ENCODE peak calls at places on chromosomes 6 and 20, in five cellular contexts. V, F, Y, N and H are unnamed samples. For H3K4me1, the result is how much of the 10 kb centered on the place peaks cover.

GRCh38 chr6:151370509-151371078 is 20.8 kb downstream of the ZBTB2 start:
- DNase-seq in F (peak), Y (no peak), V (no peak), N (no peak), H (no peak)

GRCh38 chr6:161443868-161444267 is 170.0 kb upstream of the AGPAT4 start:
- DNase-seq in Y (no peak), N (no peak), F (peak), V (no peak), H (no peak)

GRCh38 chr20:52060794-52061714 is 130.5 kb downstream of the ZFP64 start:
- DNase-seq in Y (no peak), F (peak), V (no peak), N (no peak), H (no peak)

GRCh38 chr6:10779076-10779475 is 31.5 kb downstream of the TMEM14B start:
- DNase-seq in Y (no peak), N (no peak), F (no peak), V (no peak), H (no peak)

GRCh38 chr20:19723834-19724430 is 34.1 kb upstream of the RIN2 start:
- DNase-seq in V (no peak), Y (no peak), N (no peak), F (no peak), H (no peak)

GRCh38 chr6:90175627-90176538 is 120.8 kb downstream of the BACH2 start:
- DNase-seq in F (no peak), Y (no peak), N (no peak), V (no peak), H (peak)

GRCh38 chr20:59010321-59010994 is 3.4 kb upstream of the CTSZ start:
- DNase-seq in V (no peak), Y (no peak), F (no peak), N (no peak), H (peak)

GRCh38 chr6:41757931-41758640 is 10.9 kb upstream of the PGC start:
- DNase-seq in Y (no peak), N (no peak), F (no peak), V (no peak), H (no peak)

GRCh38 chr6:114343782-114344144 is 940 bp upstream of the HS3ST5 start:
- DNase-seq in V (no peak), F (no peak), Y (no peak), N (no peak), H (no peak)

GRCh38 chr6:132919476-132919875 is 105.1 kb downstream of the RPS12 start:
- DNase-seq in V (peak), Y (no peak), F (no peak), N (peak), H (peak)

DNA sequence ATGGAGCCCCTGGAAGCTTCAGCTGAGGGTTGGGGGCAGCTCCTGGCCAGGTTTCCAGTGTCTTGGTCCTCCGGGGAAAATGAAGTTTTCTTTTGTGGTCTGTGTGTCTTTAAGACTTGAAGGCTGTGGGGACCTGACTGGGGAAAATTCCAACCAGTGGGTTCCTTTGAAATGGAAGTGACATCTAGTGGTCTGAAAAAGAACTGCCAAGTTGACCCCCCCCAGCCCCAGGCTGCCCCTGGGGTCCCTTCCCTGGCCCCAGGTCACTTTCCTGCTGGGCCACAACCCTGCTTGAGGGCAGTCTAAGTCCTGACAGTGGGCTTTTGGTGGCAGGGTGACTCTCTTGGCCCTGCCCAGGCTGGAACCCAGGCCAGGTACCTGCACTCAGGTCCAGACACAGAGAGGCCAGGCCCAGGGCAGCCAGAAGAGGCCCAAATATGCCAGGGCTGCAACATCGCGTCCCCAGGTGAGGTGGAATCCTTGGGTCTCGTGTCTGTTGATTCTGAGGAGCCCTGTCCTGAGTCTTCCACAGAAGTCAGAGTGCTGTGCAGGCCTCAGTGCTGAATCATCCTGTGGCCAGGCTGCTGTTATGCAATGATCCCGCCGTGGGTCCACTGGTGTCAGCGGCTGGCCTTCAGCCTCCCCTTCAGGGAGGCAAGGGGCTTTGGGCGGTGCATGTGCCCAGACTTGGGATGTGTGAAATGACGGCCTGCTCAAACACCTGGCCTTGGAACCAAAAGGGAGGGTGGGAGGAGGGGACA is 68.4 kb downstream of the VEGFA start:
- DNase-seq in N (no peak), F (peak), V (peak), Y (no peak), H (no peak)
- H3K4me1 ChIP-seq in N (under half), F (under half), V (under half), Y (under half), H (under half)

DNA sequence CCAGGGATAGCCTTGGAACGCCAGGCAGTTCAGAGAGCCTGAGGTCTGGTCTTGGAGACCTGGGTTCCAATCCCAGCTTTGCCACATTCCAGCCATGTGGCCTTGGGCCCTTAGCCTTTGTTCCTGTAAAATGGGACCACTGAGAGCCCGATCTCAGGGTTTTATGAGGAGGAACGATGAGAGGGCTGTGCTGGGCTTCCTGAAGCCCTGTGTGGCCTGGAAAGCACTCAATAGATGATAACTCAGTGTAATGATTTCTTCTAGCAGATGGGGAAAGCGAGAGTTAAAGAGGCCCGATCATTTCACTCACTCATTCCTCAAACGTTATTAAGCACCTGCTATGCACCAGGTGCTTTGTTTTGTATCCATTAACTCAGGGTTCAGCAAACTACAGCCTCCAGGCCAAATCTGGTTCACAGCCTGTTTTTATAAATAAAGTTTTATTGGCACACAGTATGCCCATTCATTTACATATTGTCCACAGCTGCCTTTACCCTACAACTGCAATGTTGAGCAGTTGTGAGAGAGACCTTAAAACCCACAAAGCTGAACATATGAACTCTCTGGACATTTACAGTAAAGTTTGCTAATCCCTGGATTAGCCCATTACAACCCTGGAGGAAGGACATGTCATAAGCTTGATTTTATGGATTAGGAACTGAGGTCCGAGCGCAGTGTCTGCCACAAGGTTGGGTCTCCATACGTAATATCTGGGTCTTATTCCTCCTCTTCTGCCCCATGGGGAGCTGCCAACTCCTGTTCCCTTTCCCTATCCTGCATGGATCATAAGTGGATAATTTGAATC is 90.4 kb downstream of the CEBPB start:
- DNase-seq in F (no peak), Y (no peak), V (no peak), N (no peak), H (no peak)
- H3K4me1 ChIP-seq in F (under half), Y (under half), V (half or more), N (under half), H (under half)

DNA sequence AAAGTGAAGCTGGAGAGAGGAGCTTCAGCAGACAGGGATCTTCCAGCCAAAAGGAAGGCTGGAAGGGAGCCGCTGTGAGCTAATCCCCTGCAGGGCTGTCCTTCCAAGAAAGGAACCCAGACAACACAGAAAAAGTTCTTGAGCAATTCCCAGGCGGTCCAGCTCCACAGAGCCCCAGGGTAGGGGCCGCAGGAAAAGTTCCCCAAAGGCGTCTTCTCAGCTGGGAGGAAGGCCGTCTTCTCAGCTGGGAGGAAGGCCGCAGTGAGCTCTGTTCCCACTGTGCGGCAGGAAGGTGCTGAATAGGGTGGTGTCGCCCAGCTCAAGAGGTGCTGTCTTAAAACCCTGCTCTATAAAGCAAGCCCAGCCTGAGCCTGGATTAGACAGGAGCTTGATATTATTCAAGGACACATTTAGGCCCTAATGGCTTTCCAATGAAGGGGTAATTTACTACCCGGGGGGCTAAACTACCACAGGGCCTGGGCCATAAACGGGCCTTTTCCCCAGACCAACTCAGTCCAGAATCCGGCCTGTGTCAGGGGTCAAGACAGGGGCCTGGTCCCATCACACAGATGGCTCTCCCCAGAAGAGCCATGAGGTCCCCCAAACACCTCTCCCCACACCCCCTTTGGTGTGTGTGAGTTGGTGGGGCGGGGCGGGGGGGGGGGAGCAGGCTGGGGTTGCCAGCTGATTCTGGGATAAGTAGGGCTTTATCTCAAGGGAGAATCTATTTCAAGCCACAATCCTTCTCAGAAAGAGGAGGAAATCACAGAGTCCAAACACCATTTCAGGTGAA is 103.6 kb downstream of the NOL4L start:
- DNase-seq in N (no peak), V (no peak), F (peak), Y (no peak), H (no peak)
- H3K4me1 ChIP-seq in N (under half), V (half or more), F (under half), Y (under half), H (under half)

DNA sequence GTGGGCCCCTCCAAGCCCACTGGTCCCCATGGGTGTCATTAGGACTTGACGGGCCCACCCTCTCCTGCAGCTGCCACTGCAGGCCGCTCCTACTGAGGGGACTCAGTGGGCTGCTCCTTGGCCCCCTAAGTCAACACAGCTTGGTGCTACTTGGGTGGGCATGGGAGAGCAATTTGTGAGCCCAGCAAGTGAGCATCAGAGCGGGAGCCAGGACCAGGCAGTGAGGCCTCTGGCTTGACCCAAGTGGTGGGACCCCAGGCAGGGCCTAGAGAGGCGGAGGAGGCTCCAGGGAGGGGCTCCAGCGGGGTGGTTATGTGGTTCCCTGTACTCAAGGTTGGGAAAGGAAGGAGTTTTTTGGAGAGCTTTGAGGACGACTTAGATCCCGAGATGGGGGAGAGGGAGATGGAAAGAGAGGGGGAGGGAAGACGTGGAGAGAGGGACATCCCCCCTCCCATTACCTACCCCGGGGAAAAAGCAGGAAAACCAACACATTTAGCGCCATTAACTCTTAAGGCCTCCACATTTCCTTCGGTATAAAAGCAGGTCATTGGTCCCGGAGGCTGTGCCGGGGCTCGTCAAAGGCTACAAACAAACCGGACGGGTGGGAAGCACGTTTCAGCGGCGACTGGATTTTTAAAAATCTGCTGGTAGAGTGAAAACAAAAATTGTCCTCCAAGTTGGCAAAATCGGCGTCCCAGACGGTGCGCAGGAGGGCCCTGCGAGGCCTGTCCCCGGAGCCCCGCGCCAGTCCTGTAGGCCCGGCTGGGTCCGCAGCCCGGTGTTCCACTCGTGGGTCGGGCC is 8.8 kb downstream of the FOXC1 start:
- DNase-seq in F (peak), N (no peak), V (no peak), Y (no peak), H (no peak)
- H3K4me1 ChIP-seq in F (under half), N (under half), V (under half), Y (under half), H (under half)

GRCh38 chr6:166678426-166678825 is 51.4 kb upstream of the RPS6KA2 start:
- DNase-seq in V (no peak), F (no peak), N (no peak), Y (no peak), H (no peak)
- H3K4me1 ChIP-seq in V (under half), F (under half), N (under half), Y (under half), H (under half)

DNA sequence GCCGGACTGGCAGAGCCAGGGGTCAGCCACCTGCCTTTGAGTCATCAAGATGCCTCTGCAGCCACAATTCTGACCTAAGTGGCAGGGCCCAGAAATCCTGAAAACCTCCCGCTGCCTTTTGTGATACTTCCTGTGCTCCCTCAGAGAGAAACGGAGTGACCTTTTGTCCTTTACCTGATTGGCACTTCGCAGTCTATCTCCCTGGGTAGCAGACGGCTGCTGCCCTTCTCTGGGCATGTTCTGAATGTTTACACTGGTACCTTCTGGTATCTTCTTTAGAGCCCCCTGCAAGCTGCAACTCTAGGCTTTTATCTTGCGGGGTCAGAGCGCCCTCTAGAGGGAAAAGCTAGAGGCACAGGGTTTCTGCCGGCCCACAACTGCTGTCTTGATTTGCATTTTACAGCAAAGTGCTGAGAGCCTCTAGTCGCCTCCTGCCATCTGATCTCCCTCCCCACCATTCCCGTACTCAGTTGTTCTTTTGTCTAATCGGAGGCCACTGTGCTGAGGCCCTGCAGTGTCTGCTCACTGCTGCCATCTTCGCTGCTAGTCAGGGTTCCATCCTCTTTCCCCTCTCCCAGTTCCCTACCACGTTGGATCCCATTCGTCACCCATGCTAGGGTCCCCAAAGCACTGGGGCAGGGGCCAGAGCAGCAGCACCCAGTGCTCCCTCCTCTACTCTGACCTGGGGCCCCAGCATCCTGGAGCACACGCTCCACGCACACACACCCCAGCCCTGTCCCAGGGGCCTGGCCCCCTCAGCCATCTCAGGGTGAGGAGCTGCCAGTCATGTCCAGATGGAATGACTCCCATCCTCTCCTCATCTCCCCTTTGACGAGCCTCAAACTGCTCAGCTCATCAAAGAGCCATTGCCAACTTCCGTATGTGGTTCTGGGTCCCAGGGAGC is 26.7 kb downstream of the SPATA2 start:
- DNase-seq in F (peak), Y (no peak), N (peak), V (peak), H (no peak)
- H3K4me1 ChIP-seq in F (under half), Y (under half), N (under half), V (under half), H (under half)

GRCh38 chr6:158567871-158568401 is 8.0 kb downstream of the TMEM181 start:
- DNase-seq in Y (no peak), N (no peak), V (no peak), F (no peak), H (no peak)

GRCh38 chr6:158565482-158566040 is 5.7 kb downstream of the TMEM181 start:
- DNase-seq in Y (no peak), F (no peak), N (no peak), V (no peak), H (no peak)

GRCh38 chr6:158565122-158565429 is 5.2 kb downstream of the TMEM181 start:
- DNase-seq in F (no peak), V (no peak), N (no peak), Y (no peak), H (no peak)

GRCh38 chr6:158567152-158567551 is 7.3 kb downstream of the TMEM181 start:
- DNase-seq in F (no peak), V (no peak), Y (no peak), N (no peak), H (peak)

GRCh38 chr6:158566207-158566818 is 6.4 kb downstream of the TMEM181 start:
- DNase-seq in N (no peak), V (no peak), F (no peak), Y (no peak), H (no peak)
- H3K4me1 ChIP-seq in N (under half), V (under half), F (under half), Y (under half), H (under half)